ENCODE peak calls at places on chromosomes 3 and 15, in four cellular contexts. B is tibial artery, Z is AG04449, L is uterus. H is an unnamed sample.

GRCh38 chr15:85611361-85611760 is 183.4 kb downstream of the KLHL25 start:
- DNase-seq in L (no peak), Z (no peak), B (no peak), H (no peak)

GRCh38 chr3:31391150-31391549 is 141.6 kb upstream of the STT3B start:
- DNase-seq in L (no peak), Z (no peak), B (no peak), H (no peak)

GRCh38 chr15:27669641-27670040 is 429.5 kb downstream of the OCA2 start:
- DNase-seq in Z (no peak), B (no peak), L (no peak), H (no peak)

GRCh38 chr3:168422843-168423242 is 327.1 kb upstream of the GOLIM4 start:
- DNase-seq in B (no peak), L (no peak), Z (no peak), H (no peak)

GRCh38 chr3:133531981-133532380 is 41.5 kb upstream of the CDV3 start:
- DNase-seq in L (no peak), B (no peak), Z (peak), H (no peak)

GRCh38 chr3:135106445-135106844 is 311.4 kb downstream of the EPHB1 start:
- DNase-seq in Z (no peak), B (no peak), L (no peak), H (no peak)

GRCh38 chr3:38312356-38312755 is 30.3 kb downstream of the SLC22A14 start:
- DNase-seq in L (no peak), B (no peak), Z (no peak), H (no peak)

GRCh38 chr3:10551821-10552630 is 46.6 kb upstream of the ATP2B2 start:
- DNase-seq in L (no peak), Z (no peak), B (peak), H (peak)

GRCh38 chr15:79678032-79678701 is 218.6 kb downstream of the MTHFS start:
- DNase-seq in L (no peak), Z (no peak), B (no peak), H (no peak)

GRCh38 chr15:66921319-66921718 is 144.1 kb upstream of the SMAD3 start:
- DNase-seq in Z (no peak), B (peak), L (no peak), H (no peak)

GRCh38 chr15:54803139-54803808 is 393.5 kb downstream of the RSL24D1 start:
- DNase-seq in B (no peak), L (no peak), Z (no peak), H (peak)

GRCh38 chr3:115685097-115685496 is 61.8 kb downstream of the GAP43 start:
- DNase-seq in Z (no peak), B (no peak), L (no peak), H (no peak)

GRCh38 chr3:126146525-126147146 is 33.8 kb downstream of the ALDH1L1 start:
- DNase-seq in B (no peak), Z (no peak), L (no peak), H (no peak)

GRCh38 chr15:33310481-33311311 is at the start of gene RYR3:
- DNase-seq in L (peak), B (peak), Z (no peak), H (peak)

GRCh38 chr3:13019243-13019701 is 54.0 kb downstream of the IQSEC1 start:
- DNase-seq in B (no peak), Z (no peak), L (no peak), H (no peak)

GRCh38 chr3:73143821-73144237 is 82.4 kb downstream of the EBLN2 start:
- DNase-seq in L (no peak), B (peak), Z (no peak), H (peak)

GRCh38 chr3:47578691-47579632 is at the start of gene CSPG5:
- DNase-seq in B (no peak), L (no peak), Z (no peak), H (peak)

GRCh38 chr3:47578119-47578630 is 490 bp downstream of the CSPG5 start:
- DNase-seq in Z (no peak), L (peak), B (no peak), H (no peak)

GRCh38 chr3:47579875-47580274 is 1.2 kb upstream of the CSPG5 start:
- DNase-seq in L (no peak), B (no peak), Z (no peak), H (no peak)

GRCh38 chr3:47581422-47581821 is 2.8 kb upstream of the CSPG5 start:
- DNase-seq in Z (no peak), B (no peak), L (no peak), H (no peak)

DNA sequence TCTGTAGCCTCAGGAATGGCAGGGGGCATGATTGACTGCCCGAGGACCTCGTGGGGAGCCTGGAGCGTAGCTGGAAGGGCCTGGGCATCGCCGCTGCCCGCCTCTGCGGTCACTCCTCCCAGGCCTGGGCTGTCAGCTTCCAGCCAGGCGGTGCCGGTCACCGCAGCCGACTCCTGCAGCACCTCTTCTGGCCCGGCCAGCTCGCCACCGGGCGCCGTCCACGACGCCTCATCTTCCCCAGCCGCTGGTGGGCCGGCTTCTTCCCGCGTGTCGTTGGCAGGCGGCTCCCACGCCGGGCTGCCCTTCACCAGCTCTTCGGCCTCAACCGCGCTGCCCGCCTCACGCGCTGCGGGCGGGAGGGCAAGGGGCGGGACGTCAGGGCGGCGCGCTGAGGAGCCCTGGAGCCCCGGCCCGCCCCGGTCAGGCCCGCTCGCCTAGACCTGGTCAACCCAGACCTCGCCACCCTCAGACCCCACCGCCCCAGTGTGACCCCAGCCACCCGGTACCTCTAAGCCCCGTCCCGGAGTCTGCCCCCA is 1.0 kb downstream of the CSPG5 start:
- DNase-seq in L (no peak), Z (no peak), B (no peak), H (no peak)
- H3K4me3 ChIP-seq in L (peak), Z (peak), B (peak), H (peak)

GRCh38 chr3:149368850-149369497 is 8.5 kb downstream of the TM4SF1 start:
- DNase-seq in Z (no peak), B (no peak), L (no peak), H (no peak)

GRCh38 chr3:149367021-149367840 is 10.2 kb downstream of the TM4SF1 start:
- DNase-seq in L (no peak), Z (no peak), B (no peak), H (no peak)

GRCh38 chr3:149366031-149366430 is 11.4 kb downstream of the TM4SF1 start:
- DNase-seq in B (no peak), Z (no peak), L (no peak), H (no peak)

GRCh38 chr3:149369991-149370866 is 7.2 kb downstream of the TM4SF1 start:
- DNase-seq in Z (no peak), L (no peak), B (no peak), H (no peak)

GRCh38 chr3:149368201-149368849 is 9.1 kb downstream of the TM4SF1 start:
- DNase-seq in L (no peak), Z (no peak), B (no peak), H (no peak)
- TF ChIP-seq CTCF in L (no peak), Z (no peak), B (no peak), H (peak)

GRCh38 chr3:171185359-171185758 is 158.8 kb upstream of the SLC2A2 start:
- DNase-seq in Z (no peak), L (no peak), B (no peak), H (no peak)
- H3K4me3 ChIP-seq in Z (no peak), L (no peak), B (no peak), H (no peak)

GRCh38 chr3:64687381-64687780 is 419 bp downstream of the ADAMTS9 start:
- DNase-seq in Z (no peak), L (peak), B (no peak), H (no peak)
- TF ChIP-seq CTCF in Z (no peak), L (no peak), B (no peak), H (no peak)

GRCh38 chr15:76337739-76338554 is 1.4 kb downstream of the ISL2 start:
- DNase-seq in Z (no peak), L (no peak), B (no peak), H (no peak)
- H3K4me3 ChIP-seq in Z (peak), L (no peak), B (no peak), H (no peak)